ENCODE peak calls at places on chromosome 2, in five cellular contexts. M is H9; P is Panc1; R is stimulated activated CD4-positive, alpha-beta T cell treated with anti-CD3 and anti-CD28 coated beads, TNF-alpha, amount 100 ng/mL, for 1 hour; B is cardiac muscle cell. D is an unnamed sample.

GRCh38 chr2:30464544-30465170 is 17.6 kb downstream of the LCLAT1 start:
- DNase-seq in M (no peak), P (no peak), R (no peak), B (no peak), D (no peak)

GRCh38 chr2:238974061-238974460 is 126.2 kb downstream of the TWIST2 start:
- DNase-seq in M (no peak), P (no peak), R (no peak), B (peak), D (no peak)

GRCh38 chr2:33111002-33111446 is 164.3 kb downstream of the LTBP1 start:
- DNase-seq in M (no peak), P (no peak), R (no peak), B (peak), D (no peak)

GRCh38 chr2:225002039-225002655 is 40.1 kb downstream of the DOCK10 start:
- DNase-seq in M (peak), P (peak), R (peak), B (peak), D (no peak)

GRCh38 chr2:149559341-149560068 is 28.1 kb downstream of the MMADHC start:
- DNase-seq in M (peak), P (no peak), R (no peak), B (no peak), D (no peak)

GRCh38 chr2:200235533-200235932 is 71.0 kb upstream of the SPATS2L start:
- DNase-seq in M (no peak), P (no peak), R (no peak), B (no peak), D (no peak)

GRCh38 chr2:30741576-30741975 is 65.7 kb downstream of the CAPN13 start:
- DNase-seq in M (no peak), P (no peak), R (no peak), B (no peak), D (no peak)

GRCh38 chr2:9288233-9288632 is 81.6 kb downstream of the ASAP2 start:
- DNase-seq in M (no peak), P (peak), R (no peak), B (peak), D (no peak)

GRCh38 chr2:79717364-79718007 is 204.6 kb downstream of the CTNNA2 start:
- DNase-seq in M (peak), P (peak), R (no peak), B (peak), D (no peak)

GRCh38 chr2:199477277-199477834 is 19.6 kb upstream of the SATB2 start:
- DNase-seq in M (no peak), P (no peak), R (no peak), B (no peak), D (no peak)

GRCh38 chr2:49050265-49050664 is 104.0 kb downstream of the FSHR start:
- DNase-seq in M (no peak), P (no peak), R (no peak), B (no peak), D (no peak)

GRCh38 chr2:70947556-70948184 is 12.0 kb downstream of the ATP6V1B1 start:
- DNase-seq in M (peak), P (no peak), R (no peak), B (peak), D (no peak)

GRCh38 chr2:30684546-30684945 is 122.7 kb downstream of the CAPN13 start:
- DNase-seq in M (no peak), P (no peak), R (no peak), B (no peak), D (no peak)

GRCh38 chr2:156345582-156345981 is 13.1 kb upstream of the NR4A2 start:
- DNase-seq in M (no peak), P (no peak), R (no peak), B (no peak), D (no peak)

GRCh38 chr2:55856936-55857335 is 66.6 kb downstream of the EFEMP1 start:
- DNase-seq in M (no peak), P (no peak), R (no peak), B (peak), D (no peak)

GRCh38 chr2:238124488-238125126 is 13.9 kb upstream of the KLHL30 start:
- DNase-seq in M (no peak), P (no peak), R (no peak), B (no peak), D (no peak)

GRCh38 chr2:234395801-234396478 is 100.9 kb downstream of the ARL4C start:
- DNase-seq in M (no peak), P (no peak), R (no peak), B (no peak), D (no peak)

GRCh38 chr2:65491381-65491903 is 59.0 kb upstream of the SPRED2 start:
- DNase-seq in M (no peak), P (no peak), R (no peak), B (no peak), D (no peak)

GRCh38 chr2:73561422-73561821 is 80.8 kb downstream of the NAT8 start:
- DNase-seq in M (no peak), P (no peak), R (no peak), B (peak), D (no peak)